ENCODE peak calls at places on chromosomes 6 and 20, in five cellular contexts. D is lower lobe of right lung; H is CD8-positive, alpha-beta T cell; L is esophagus squamous epithelium; Q is heart right ventricle. X is an unnamed sample.

GRCh38 chr6:68572525-68572924 is 62.6 kb upstream of the ADGRB3 start:
- DNase-seq in H (no peak), Q (no peak), L (no peak), D (no peak), X (peak)

GRCh38 chr6:84798257-84798656 is 33.9 kb upstream of the TBX18 start:
- DNase-seq in Q (no peak), H (no peak), L (no peak), D (no peak), X (no peak)

GRCh38 chr6:158793432-158793831 is 25.7 kb downstream of the EZR start:
- DNase-seq in L (no peak), Q (no peak), D (no peak), H (no peak), X (no peak)

GRCh38 chr6:165762876-165763275 is 99.8 kb upstream of the PDE10A start:
- DNase-seq in D (no peak), L (no peak), H (no peak), Q (no peak), X (no peak)

GRCh38 chr20:32231847-32232246 is 24.2 kb downstream of the POFUT1 start:
- DNase-seq in H (peak), L (no peak), Q (no peak), D (no peak), X (no peak)

GRCh38 chr20:61330441-61330840 is 78.4 kb downstream of the CDH4 start:
- DNase-seq in H (no peak), D (no peak), L (no peak), Q (no peak), X (no peak)

GRCh38 chr20:36277546-36277945 is 28.6 kb upstream of the DLGAP4 start:
- DNase-seq in L (no peak), Q (no peak), H (no peak), D (no peak), X (no peak)

GRCh38 chr20:37877832-37878772 is 24.8 kb upstream of the VSTM2L start:
- DNase-seq in H (no peak), L (no peak), D (no peak), Q (no peak), X (no peak)

GRCh38 chr20:4053071-4053470 is 37.7 kb upstream of the RNF24 start:
- DNase-seq in Q (no peak), D (no peak), L (no peak), H (no peak), X (no peak)

GRCh38 chr6:108966855-108967755 is 118.9 kb downstream of the ARMC2 start:
- DNase-seq in H (peak), L (no peak), Q (peak), D (peak), X (no peak)

GRCh38 chr20:64058536-64058935 is 4.5 kb upstream of the TCEA2 start:
- DNase-seq in L (no peak), Q (no peak), H (no peak), D (no peak), X (no peak)

GRCh38 chr6:34243131-34243771 is 5.6 kb downstream of the SMIM29 start:
- DNase-seq in Q (no peak), L (no peak), H (no peak), D (peak), X (no peak)

GRCh38 chr6:31125162-31125561 is 4.9 kb upstream of the CDSN start:
- DNase-seq in Q (peak), D (peak), H (no peak), L (no peak), X (no peak)

GRCh38 chr6:80151641-80152040 is 45.2 kb downstream of the BCKDHB start:
- DNase-seq in L (no peak), H (no peak), Q (no peak), D (no peak), X (no peak)

GRCh38 chr20:32574296-32575226 is 10.6 kb downstream of the NOL4L start:
- DNase-seq in D (no peak), H (no peak), Q (peak), L (no peak), X (peak)

GRCh38 chr6:41503841-41504525 is 42.2 kb upstream of the FOXP4 start:
- DNase-seq in Q (no peak), D (no peak), L (no peak), H (no peak), X (no peak)

GRCh38 chr6:30719356-30719755 is 796 bp upstream of the TUBB start:
- DNase-seq in H (no peak), L (no peak), D (no peak), Q (no peak), X (no peak)

GRCh38 chr6:27078734-27079357 is 168.7 kb upstream of the PRSS16 start:
- DNase-seq in Q (peak), D (no peak), L (no peak), H (peak), X (peak)

GRCh38 chr20:60491261-60491660 is 533.0 kb downstream of the CDH26 start:
- DNase-seq in H (no peak), Q (no peak), D (no peak), L (no peak), X (no peak)

GRCh38 chr20:35972445-35972844 is 4.1 kb downstream of the CNBD2 start:
- DNase-seq in D (no peak), H (no peak), Q (no peak), L (no peak), X (no peak)

GRCh38 chr6:79669766-79670165 is 38.6 kb downstream of the SH3BGRL2 start:
- DNase-seq in H (no peak), Q (no peak), D (no peak), L (no peak), X (no peak)

GRCh38 chr20:9515761-9516657 is 1.6 kb downstream of the LAMP5 start:
- DNase-seq in D (peak), Q (peak), H (no peak), L (no peak), X (no peak)

GRCh38 chr6:148324297-148325007 is 18.2 kb upstream of the SASH1 start:
- DNase-seq in L (no peak), D (no peak), H (no peak), Q (no peak), X (no peak)

GRCh38 chr20:2042400-2042799 is 48.5 kb upstream of the PDYN start:
- DNase-seq in Q (no peak), L (no peak), H (no peak), D (no peak), X (peak)

GRCh38 chr6:16438677-16439615 is 200.6 kb downstream of the GMPR start:
- DNase-seq in H (no peak), L (no peak), D (no peak), Q (peak), X (no peak)

GRCh38 chr20:14979472-14979986 is 642.1 kb upstream of the FLRT3 start:
- DNase-seq in H (no peak), L (no peak), D (no peak), Q (no peak), X (peak)

GRCh38 chr20:44154521-44155001 is 32.4 kb downstream of the JPH2 start:
- DNase-seq in H (no peak), Q (no peak), L (no peak), D (no peak), X (no peak)
- H3K4me3 ChIP-seq in H (no peak), Q (no peak), L (no peak), D (no peak), X (no peak)

GRCh38 chr6:3748208-3748701 is 3.3 kb downstream of the PXDC1 start:
- DNase-seq in D (peak), L (no peak), H (no peak), Q (peak), X (no peak)

GRCh38 chr6:3750324-3751018 is 1.0 kb downstream of the PXDC1 start:
- DNase-seq in D (peak), Q (peak), L (no peak), H (no peak), X (no peak)

GRCh38 chr6:3749991-3750323 is 1.6 kb downstream of the PXDC1 start:
- DNase-seq in D (no peak), Q (peak), L (no peak), H (no peak), X (no peak)

GRCh38 chr6:3749390-3749978 is 2.0 kb downstream of the PXDC1 start:
- DNase-seq in Q (no peak), H (no peak), D (peak), L (no peak), X (no peak)

GRCh38 chr6:3748726-3749389 is 2.7 kb downstream of the PXDC1 start:
- DNase-seq in D (no peak), Q (no peak), H (no peak), L (no peak), X (no peak)
- H3K4me3 ChIP-seq in D (peak), Q (peak), H (no peak), L (peak), X (peak)

GRCh38 chr6:132490024-132490423 is 22.9 kb downstream of the STX7 start:
- DNase-seq in Q (peak), D (no peak), L (no peak), H (no peak), X (no peak)
- H3K4me3 ChIP-seq in Q (no peak), D (no peak), L (no peak), H (no peak), X (no peak)

DNA sequence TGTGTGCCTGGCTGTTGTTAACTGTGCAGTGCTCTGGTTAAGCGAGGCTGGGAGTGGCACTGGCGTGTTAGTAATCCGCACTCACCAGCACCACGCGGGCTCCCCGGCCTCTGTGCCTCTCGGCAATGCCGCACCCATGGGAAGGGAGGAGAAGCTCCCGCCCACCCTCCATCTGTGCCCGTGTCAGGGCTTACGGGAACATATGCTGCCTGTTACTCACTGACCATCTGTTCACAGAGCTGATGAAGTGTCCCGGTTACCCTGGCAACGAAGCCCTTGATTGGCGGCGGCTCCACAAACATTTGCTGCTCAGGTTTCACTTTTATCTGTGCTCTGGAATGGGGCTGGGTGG is 114.7 kb downstream of the PSMB1 start:
- DNase-seq in Q (peak), L (no peak), D (peak), H (no peak), X (peak)
- H3K4me3 ChIP-seq in Q (peak), L (peak), D (peak), H (no peak), X (peak)

GRCh38 chr20:62979876-62980373 is 26.8 kb downstream of the BHLHE23 start:
- DNase-seq in L (no peak), Q (no peak), D (no peak), H (no peak), X (no peak)

GRCh38 chr20:62978559-62978938 is 26.0 kb downstream of the SLC17A9 start:
- DNase-seq in L (no peak), Q (no peak), D (no peak), H (no peak), X (no peak)

GRCh38 chr20:62975812-62976413 is 23.4 kb downstream of the SLC17A9 start:
- DNase-seq in D (no peak), Q (no peak), L (no peak), H (no peak), X (no peak)

GRCh38 chr20:62979310-62979709 is 26.8 kb downstream of the SLC17A9 start:
- DNase-seq in H (no peak), L (no peak), Q (no peak), D (no peak), X (no peak)

GRCh38 chr20:62977613-62978558 is 25.4 kb downstream of the SLC17A9 start:
- DNase-seq in Q (no peak), D (no peak), H (peak), L (no peak), X (no peak)
- H3K4me3 ChIP-seq in Q (no peak), D (no peak), H (peak), L (no peak), X (no peak)

GRCh38 chr6:87040729-87041128 is 54.2 kb downstream of the CGA start:
- DNase-seq in L (no peak), Q (no peak), H (no peak), D (no peak), X (no peak)
- H3K4me3 ChIP-seq in L (no peak), Q (no peak), H (no peak), D (no peak), X (no peak)

DNA sequence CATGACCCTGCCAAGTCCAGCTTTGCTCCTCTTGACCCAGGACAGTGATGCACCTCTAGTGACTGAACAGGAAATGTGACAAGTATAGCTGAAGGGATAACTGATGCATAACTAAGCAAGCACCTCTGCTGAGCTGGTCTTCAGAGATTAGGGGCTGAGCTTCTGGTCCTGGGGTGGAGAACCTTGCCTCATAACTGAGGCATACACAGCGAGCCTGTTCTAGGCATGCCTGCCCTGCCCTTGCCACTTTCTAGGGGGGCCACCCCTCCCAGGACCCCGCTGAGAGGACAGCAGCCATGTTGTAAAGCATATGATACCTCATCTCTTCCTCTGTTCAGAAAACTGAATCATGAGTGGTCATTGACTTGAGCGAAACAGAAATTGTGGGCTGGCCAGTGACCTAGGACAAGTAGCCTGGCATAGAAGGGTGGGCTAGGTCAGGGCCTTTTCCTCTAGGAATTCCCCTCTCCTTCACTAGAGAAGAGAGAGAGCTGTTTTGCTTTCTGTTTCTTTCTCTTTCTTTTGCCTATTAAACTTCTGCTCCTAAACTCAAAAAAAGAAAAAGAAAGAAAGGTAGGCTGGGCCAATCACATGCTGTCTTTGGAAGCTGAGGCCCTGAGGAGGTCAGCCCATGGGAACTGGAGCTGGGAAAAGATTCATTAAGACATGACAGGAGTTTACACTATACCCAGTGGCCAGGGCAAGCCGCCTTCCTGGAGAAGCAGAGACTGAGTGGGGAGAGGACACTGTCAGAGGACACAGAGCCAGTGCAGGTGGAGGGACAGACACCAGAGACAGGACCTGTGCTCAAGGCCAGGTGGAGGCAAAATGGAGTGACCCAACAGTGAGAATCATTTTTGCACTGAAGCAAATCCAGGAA is 23.1 kb downstream of the ALDH5A1 start:
- DNase-seq in Q (no peak), D (no peak), H (no peak), L (no peak), X (no peak)
- H3K4me3 ChIP-seq in Q (no peak), D (no peak), H (no peak), L (no peak), X (no peak)

X was measured in epithelial cell of proximal tubule.